ENCODE peak calls at places on chromosome 20, in four cellular contexts. R is left ventricle myocardium inferior, O is glutamatergic neuron, D is SK-N-SH. H is an unnamed sample.

GRCh38 chr20:11496382-11496781 is 421.3 kb upstream of the BTBD3 start:
- DNase-seq in D (no peak), O (no peak), R (no peak), H (no peak)

GRCh38 chr20:13220194-13220856 is 749 bp upstream of the ISM1 start:
- DNase-seq in D (peak; percentile 66), R (peak; percentile 45), O (peak; percentile 73), H (peak; percentile 52)

GRCh38 chr20:50478162-50479036 is 31.8 kb upstream of the PTPN1 start:
- DNase-seq in O (peak; percentile 43), D (peak; percentile 44), R (peak; percentile 47), H (peak; percentile 81)

GRCh38 chr20:61295726-61296628 is 43.9 kb downstream of the CDH4 start:
- DNase-seq in R (no peak), O (no peak), D (peak; percentile 39), H (no peak)

GRCh38 chr20:63163596-63164560 is 52.1 kb downstream of the YTHDF1 start:
- DNase-seq in D (no peak), R (no peak), O (peak; percentile 49), H (no peak)

GRCh38 chr20:50788045-50788867 is 6.6 kb upstream of the BCAS4 start:
- DNase-seq in O (no peak), D (peak; percentile 57), R (no peak), H (peak; percentile 48)

GRCh38 chr20:8837396-8837795 is 231.5 kb upstream of the PLCB4 start:
- DNase-seq in R (no peak), O (no peak), D (no peak), H (no peak)

GRCh38 chr20:35145141-35145564 is 2.0 kb downstream of the EDEM2 start:
- DNase-seq in D (peak; percentile 41), R (no peak), O (no peak), H (peak; percentile 16)

GRCh38 chr20:40897177-40897700 is 131.4 kb upstream of the TOP1 start:
- DNase-seq in R (no peak), D (peak; percentile 80), O (no peak), H (no peak)

GRCh38 chr20:1718604-1719384 is 61.2 kb upstream of the SIRPG start:
- DNase-seq in R (no peak), O (no peak), D (no peak), H (no peak)

GRCh38 chr20:45311589-45312211 is 3.6 kb upstream of the MATN4 start:
- DNase-seq in D (peak; percentile 75), O (peak; percentile 86), R (peak; percentile 40), H (peak; percentile 79)

GRCh38 chr20:16423311-16424212 is 149.7 kb downstream of the KIF16B start:
- DNase-seq in D (no peak), O (no peak), R (no peak), H (no peak)

GRCh38 chr20:24651171-24651972 is 181.9 kb downstream of the SYNDIG1 start:
- DNase-seq in R (no peak), D (no peak), O (no peak), H (no peak)

GRCh38 chr20:52191132-52191435 is 495 bp downstream of the ZFP64 start:
- DNase-seq in R (no peak), D (no peak), O (no peak), H (no peak)

GRCh38 chr20:63138855-63139341 is 77.0 kb downstream of the YTHDF1 start:
- DNase-seq in O (no peak), R (no peak), D (no peak), H (no peak)

GRCh38 chr20:1803216-1804128 is 91.7 kb upstream of the SIRPA start:
- DNase-seq in D (peak; percentile 76), R (peak; percentile 72), O (peak; percentile 71), H (peak; percentile 60)

GRCh38 chr20:1283522-1284210 is 17.6 kb downstream of the SNPH start:
- DNase-seq in O (no peak), D (no peak), R (no peak), H (no peak)

GRCh38 chr20:35742741-35743523 is 872 bp upstream of the RBM39 start:
- DNase-seq in D (peak; percentile 19), R (no peak), O (no peak), H (peak; percentile 49)

GRCh38 chr20:25127761-25128537 is 46.0 kb upstream of the VSX1 start:
- DNase-seq in R (no peak), D (no peak), O (no peak), H (no peak)

GRCh38 chr20:41245086-41245707 is 72.3 kb downstream of the ZHX3 start:
- DNase-seq in R (no peak), O (no peak), D (no peak), H (no peak)

GRCh38 chr20:25039697-25040437 is 18.1 kb downstream of the ACSS1 start:
- DNase-seq in O (no peak), R (peak; percentile 88), D (no peak), H (no peak)

GRCh38 chr20:45470262-45470931 is 844 bp downstream of the WFDC2 start:
- DNase-seq in D (peak; percentile 73), R (no peak), O (peak; percentile 67), H (no peak)

GRCh38 chr20:30284533-30284932 is 972.9 kb upstream of the DEFB115 start:
- DNase-seq in D (peak; percentile 27), R (no peak), O (no peak), H (no peak)

GRCh38 chr20:47231382-47232042 is 125.0 kb downstream of the ZMYND8 start:
- DNase-seq in R (no peak), O (no peak), D (no peak), H (no peak)
- TF ChIP-seq CTCF in R (no peak), O (no peak), D (peak; percentile 40), H (no peak)

DNA sequence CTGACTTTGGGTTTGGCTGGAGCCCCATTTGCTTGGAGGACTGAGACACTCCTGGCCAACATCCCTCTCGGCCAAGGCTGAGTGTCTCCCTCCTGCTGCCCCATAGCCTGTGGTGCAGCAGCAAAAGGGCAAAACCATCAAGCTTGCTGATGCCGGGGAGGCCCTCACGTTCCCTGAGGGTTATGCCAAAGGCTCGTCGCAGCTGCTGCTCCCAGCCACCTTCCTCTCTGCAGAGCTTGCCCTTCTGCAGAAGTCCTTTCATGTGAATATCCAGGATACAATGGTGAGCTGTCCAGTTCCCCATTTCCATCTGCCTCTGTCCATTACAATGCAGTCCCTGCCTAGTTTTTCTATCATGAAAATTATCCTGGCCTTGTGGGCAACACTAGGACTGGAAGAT is 6.0 kb downstream of the BPIFB6 start:
- DNase-seq in D (no peak), O (no peak), R (no peak), H (no peak)
- TF ChIP-seq CTCF in D (no peak), O (no peak), R (no peak), H (no peak)

GRCh38 chr20:57261488-57262243 is 4.8 kb downstream of the BMP7 start:
- DNase-seq in R (no peak), O (no peak), D (no peak), H (no peak)

GRCh38 chr20:57262244-57263126 is 4.0 kb downstream of the BMP7 start:
- DNase-seq in R (no peak), O (no peak), D (no peak), H (no peak)

GRCh38 chr20:57259179-57260021 is 7.0 kb downstream of the BMP7 start:
- DNase-seq in D (no peak), O (no peak), R (no peak), H (peak; percentile 44)

GRCh38 chr20:57260959-57261357 is 5.5 kb downstream of the BMP7 start:
- DNase-seq in D (no peak), R (no peak), O (no peak), H (no peak)

GRCh38 chr20:57260065-57260958 is 6.1 kb downstream of the BMP7 start:
- DNase-seq in D (no peak), R (no peak), O (no peak), H (no peak)
- TF ChIP-seq CTCF in D (no peak), R (no peak), O (no peak), H (no peak)

GRCh38 chr20:6636209-6637159 is 131.0 kb upstream of the BMP2 start:
- DNase-seq in D (peak; percentile 2), R (no peak), O (no peak), H (no peak)
- TF ChIP-seq CTCF in D (peak; percentile 56), R (peak; percentile 62), O (peak; percentile 40), H (peak; percentile 40)

GRCh38 chr20:33076662-33077398 is 2.6 kb upstream of the BPIFB4 start:
- DNase-seq in R (no peak), O (no peak), D (no peak), H (peak; percentile 60)
- TF ChIP-seq CTCF in R (peak; percentile 37), O (no peak), D (peak; percentile 36), H (peak; percentile 66)

H was measured in WERI-Rb-1.